ENCODE peak calls at places on chromosome 22, in six cellular contexts. J is stimulated activated CD4-positive, alpha-beta T cell treated with anti-CD3 and anti-CD28 coated beads, Interleukin-12 subunit alpha, Interleukin-12 subunit beta, amount 100 ng/mL, for 24 hours; I is effector memory CD8-positive, alpha-beta T cell; L is AG20443; T is omental fat pad; B is AML-193. E is an unnamed sample.

GRCh38 chr22:37229805-37230672 is 14.0 kb downstream of the RAC2 start:
- DNase-seq in J (peak; percentile 89), I (peak; percentile 86), L (peak; percentile 81), T (no peak), B (peak; percentile 72), E (no peak)

GRCh38 chr22:39954584-39955055 is 5.6 kb upstream of the TMA7B start:
- DNase-seq in J (no peak), I (no peak), L (no peak), T (no peak), B (no peak), E (peak; percentile 28)

GRCh38 chr22:27105142-27106025 is 448.0 kb downstream of the MIAT start:
- DNase-seq in J (no peak), I (no peak), L (peak; percentile 89), T (no peak), B (no peak), E (peak; percentile 41)

GRCh38 chr22:31137721-31138120 is 2.6 kb downstream of the PLA2G3 start:
- DNase-seq in J (no peak), I (no peak), L (no peak), T (no peak), B (no peak), E (no peak)

GRCh38 chr22:46673205-46673604 is 53.0 kb downstream of the GRAMD4 start:
- DNase-seq in J (no peak), I (no peak), L (peak; percentile 58), T (no peak), B (no peak), E (no peak)

GRCh38 chr22:27424319-27424718 is 377.2 kb downstream of the MN1 start:
- DNase-seq in J (no peak), I (no peak), L (peak; percentile 32), T (no peak), B (no peak), E (no peak)

GRCh38 chr22:18110944-18111758 is 542 bp downstream of the TUBA8 start:
- DNase-seq in J (no peak), I (no peak), L (peak; percentile 25), T (no peak), B (no peak), E (no peak)

GRCh38 chr22:30649430-30650007 is 13.9 kb downstream of the SLC35E4 start:
- DNase-seq in J (peak; percentile 84), I (peak; percentile 31), L (peak; percentile 91), T (peak; percentile 25), B (no peak), E (peak; percentile 18)

GRCh38 chr22:46328797-46329196 is 6.7 kb upstream of the TRMU start:
- DNase-seq in J (no peak), I (no peak), L (no peak), T (no peak), B (no peak), E (no peak)

E was measured in body of pancreas.